ENCODE peak calls at places on chromosomes 6 and 20, in nine cellular contexts. R is MM.1S, U is heart left ventricle, Y is transverse colon, I is mesendoderm, H is endothelial cell of umbilical vein, D is endodermal cell, A is fibroblast of lung, S is adipocyte. J is an unnamed sample.
A peak's percentile ranks its signal among the peaks of the same experiment; 100 is the strongest.

GRCh38 chr20:33954504-33954903 is 39.2 kb upstream of the RALY start:
- DNase-seq in U (no peak), Y (no peak), S (no peak), H (no peak), R (no peak), A (no peak), D (no peak), I (no peak), J (no peak)

GRCh38 chr6:55974688-55975087 is 99.3 kb upstream of the BMP5 start:
- DNase-seq in A (no peak), I (no peak), R (no peak), D (no peak), Y (no peak), S (no peak), U (no peak), H (peak; percentile 11), J (no peak)

GRCh38 chr6:31920803-31921202 is 6.7 kb upstream of the C2 start:
- DNase-seq in D (no peak), I (no peak), U (no peak), S (peak; percentile 58), A (peak; percentile 75), H (no peak), R (no peak), Y (no peak), J (no peak)

GRCh38 chr20:21801193-21801592 is 95.7 kb downstream of the PAX1 start:
- DNase-seq in R (no peak), I (no peak), D (no peak), S (no peak), A (no peak), Y (no peak), H (no peak), U (no peak), J (no peak)

GRCh38 chr20:50594591-50595432 is 84.6 kb downstream of the PTPN1 start:
- DNase-seq in S (no peak), D (peak; percentile 84), H (no peak), I (peak; percentile 74), R (no peak), Y (no peak), U (no peak), A (no peak), J (no peak)

GRCh38 chr6:85756982-85757381 is 114.3 kb upstream of the SYNCRIP start:
- DNase-seq in U (no peak), I (peak; percentile 21), A (peak; percentile 65), D (no peak), H (peak; percentile 43), Y (no peak), R (peak; percentile 51), S (peak; percentile 80), J (no peak)

GRCh38 chr6:107543088-107543487 is 53.2 kb downstream of the SOBP start:
- DNase-seq in H (no peak), Y (no peak), R (no peak), U (peak; percentile 69), A (no peak), I (no peak), D (no peak), S (no peak), J (no peak)

GRCh38 chr6:125207956-125208355 is 54.4 kb downstream of the TPD52L1 start:
- DNase-seq in U (no peak), A (peak; percentile 16), D (no peak), I (no peak), R (no peak), S (peak; percentile 43), Y (no peak), H (no peak), J (no peak)

GRCh38 chr20:50658804-50659380 is 32.5 kb downstream of the RIPOR3 start:
- DNase-seq in D (no peak), U (no peak), S (no peak), A (no peak), Y (no peak), R (no peak), H (no peak), I (no peak), J (no peak)

GRCh38 chr6:76416821-76417605 is 344.6 kb upstream of the IMPG1 start:
- DNase-seq in R (no peak), A (no peak), D (no peak), I (no peak), S (no peak), H (no peak), Y (peak; percentile 8), U (no peak), J (no peak)

GRCh38 chr20:39568090-39568489 is 605.9 kb downstream of the DHX35 start:
- DNase-seq in A (no peak), Y (no peak), D (no peak), R (peak; percentile 24), I (peak; percentile 67), U (no peak), H (no peak), S (no peak), J (no peak)

GRCh38 chr6:151338816-151339215 is 52.5 kb downstream of the ZBTB2 start:
- DNase-seq in R (no peak), S (no peak), U (no peak), Y (no peak), I (no peak), A (no peak), H (no peak), D (no peak), J (no peak)

GRCh38 chr6:44855562-44856494 is 468.3 kb downstream of the CDC5L start:
- DNase-seq in U (no peak), S (peak; percentile 43), H (peak; percentile 24), Y (no peak), I (no peak), R (no peak), A (peak; percentile 70), D (no peak), J (no peak)

GRCh38 chr20:48260370-48260769 is 475.1 kb upstream of the SULF2 start:
- DNase-seq in I (no peak), S (no peak), A (no peak), R (no peak), H (no peak), U (peak; percentile 67), Y (no peak), D (peak; percentile 46), J (no peak)

GRCh38 chr20:53952528-53953096 is 117.8 kb downstream of the BCAS1 start:
- DNase-seq in R (no peak), I (no peak), S (no peak), Y (no peak), H (no peak), A (no peak), U (no peak), D (no peak), J (no peak)

GRCh38 chr6:79946242-79946641 is 1.1 kb downstream of the ELOVL4 start:
- DNase-seq in S (peak; percentile 60), H (no peak), A (peak; percentile 45), Y (no peak), D (peak; percentile 67), U (no peak), R (peak; percentile 50), I (peak; percentile 73), J (peak; percentile 26)

GRCh38 chr20:18180815-18181214 is 43.2 kb downstream of the KAT14 start:
- DNase-seq in A (no peak), R (no peak), D (no peak), Y (no peak), S (no peak), I (no peak), U (no peak), H (no peak), J (no peak)

GRCh38 chr20:18172379-18172778 is 34.7 kb downstream of the KAT14 start:
- DNase-seq in I (no peak), D (no peak), Y (peak; percentile 34), R (no peak), S (no peak), A (no peak), U (no peak), H (no peak), J (no peak)

GRCh38 chr20:18176318-18176785 is 38.7 kb downstream of the KAT14 start:
- DNase-seq in U (no peak), H (no peak), D (peak; percentile 85), Y (no peak), R (no peak), A (peak; percentile 2), I (peak; percentile 97), S (no peak), J (no peak)

GRCh38 chr20:18174906-18175683 is 37.4 kb downstream of the KAT14 start:
- DNase-seq in A (no peak), U (no peak), S (no peak), Y (no peak), I (peak; percentile 21), R (no peak), H (no peak), D (no peak), J (no peak)
- H3K4me1 ChIP-seq in A (no peaks in the 10 kb centered on the region), U (no peaks in the 10 kb centered on the region), S (no peaks in the 10 kb centered on the region), Y (no peaks in the 10 kb centered on the region), I (no peaks in the 10 kb centered on the region), R (no peaks in the 10 kb centered on the region), H (no peaks in the 10 kb centered on the region), D (no peaks in the 10 kb centered on the region), J (no peaks in the 10 kb centered on the region)

GRCh38 chr6:52544325-52545022 is 32.4 kb downstream of the TRAM2 start:
- DNase-seq in I (no peak), A (no peak), D (no peak), H (peak; percentile 48), R (no peak), Y (no peak), U (no peak), S (no peak), J (no peak)

GRCh38 chr6:52546678-52547077 is 30.2 kb downstream of the TRAM2 start:
- DNase-seq in R (peak; percentile 63), S (no peak), Y (no peak), U (no peak), I (no peak), D (no peak), H (no peak), A (no peak), J (no peak)

GRCh38 chr6:52545050-52545843 is 31.6 kb downstream of the TRAM2 start:
- DNase-seq in H (no peak), Y (no peak), I (no peak), D (no peak), R (no peak), U (no peak), A (no peak), S (no peak), J (no peak)

GRCh38 chr6:52546192-52546591 is 30.7 kb downstream of the TRAM2 start:
- DNase-seq in A (no peak), I (no peak), S (no peak), Y (no peak), H (no peak), D (no peak), U (no peak), R (no peak), J (no peak)

GRCh38 chr6:52545844-52546119 is 31.1 kb downstream of the TRAM2 start:
- DNase-seq in H (no peak), U (no peak), Y (no peak), S (no peak), A (no peak), R (no peak), D (no peak), I (no peak), J (no peak)
- H3K4me1 ChIP-seq in H (peaks cover 76% of the 10 kb centered on the region), U (peaks cover 32% of the 10 kb centered on the region), Y (peaks cover 23% of the 10 kb centered on the region), S (peaks cover 90% of the 10 kb centered on the region), A (peaks cover 65% of the 10 kb centered on the region), R (peaks cover 96% of the 10 kb centered on the region), D (peaks cover 17% of the 10 kb centered on the region), I (peaks cover 33% of the 10 kb centered on the region), J (no peaks in the 10 kb centered on the region)

GRCh38 chr20:59033616-59034165 is 1.6 kb upstream of the ATP5F1E start:
- DNase-seq in D (no peak), Y (no peak), R (no peak), A (no peak), I (no peak), S (no peak), U (no peak), H (no peak), J (no peak)
- H3K4me1 ChIP-seq in D (peaks cover 3% of the 10 kb centered on the region), Y (peaks cover 20% of the 10 kb centered on the region), R (peaks cover 30% of the 10 kb centered on the region), A (peaks cover 7% of the 10 kb centered on the region), I (peaks cover 3% of the 10 kb centered on the region), S (peaks cover 51% of the 10 kb centered on the region), U (peaks cover 24% of the 10 kb centered on the region), H (peaks cover 33% of the 10 kb centered on the region), J (peaks cover 48% of the 10 kb centered on the region)

GRCh38 chr6:71287926-71288227 is 734 bp upstream of the OGFRL1 start:
- DNase-seq in R (no peak), I (no peak), S (peak; percentile 61), H (no peak), U (no peak), D (no peak), A (no peak), Y (no peak), J (no peak)
- H3K4me1 ChIP-seq in R (peaks cover 31% of the 10 kb centered on the region), I (peaks cover 2% of the 10 kb centered on the region), S (peaks cover 50% of the 10 kb centered on the region), H (peaks cover 28% of the 10 kb centered on the region), U (no peaks in the 10 kb centered on the region), D (no peaks in the 10 kb centered on the region), A (peaks cover 5% of the 10 kb centered on the region), Y (no peaks in the 10 kb centered on the region), J (peaks cover 40% of the 10 kb centered on the region)

J was measured in CD4-positive, alpha-beta memory T cell.